ENCODE peak calls at places on chromosomes 3 and 15, in eight cellular contexts. R is stimulated activated CD4-positive, alpha-beta T cell treated with anti-CD3 and anti-CD28 coated beads, TNF-alpha, amount 100 ng/mL, for 24 hours; M is astrocyte of the spinal cord; I is osteoblast; Y is NCI-H1092; T is pancreas; S is natural killer cell; A is fibroblast of gingiva. C is an unnamed sample.

GRCh38 chr3:59263152-59263551 is 213.3 kb upstream of the CFAP20DC start:
- DNase-seq in R (no peak), M (no peak), I (no peak), Y (no peak), T (no peak), S (no peak), A (no peak), C (no peak)

GRCh38 chr3:45387171-45387570 is 1.2 kb upstream of the LARS2 start:
- DNase-seq in R (no peak), M (no peak), I (no peak), Y (no peak), T (no peak), S (no peak), A (no peak), C (no peak)

GRCh38 chr3:25834346-25834745 is 44.5 kb downstream of the OXSM start:
- DNase-seq in R (no peak), M (no peak), I (no peak), Y (no peak), T (no peak), S (no peak), A (no peak), C (no peak)

GRCh38 chr3:50355829-50356552 is 3.3 kb downstream of the TMEM115 start:
- DNase-seq in R (no peak), M (no peak), I (no peak), Y (no peak), T (no peak), S (no peak), A (no peak), C (no peak)

GRCh38 chr15:45714501-45715488 is 80.0 kb downstream of the SQOR start:
- DNase-seq in R (no peak), M (peak), I (no peak), Y (peak), T (peak), S (no peak), A (peak), C (peak)

GRCh38 chr15:93467327-93467726 is 378.3 kb upstream of the RGMA start:
- DNase-seq in R (no peak), M (no peak), I (no peak), Y (peak), T (peak), S (no peak), A (no peak), C (no peak)

GRCh38 chr15:95760508-95760907 is 570.0 kb upstream of the NR2F2 start:
- DNase-seq in R (no peak), M (no peak), I (no peak), Y (no peak), T (no peak), S (peak), A (peak), C (peak)

GRCh38 chr3:107412376-107412775 is 35.1 kb downstream of the CCDC54 start:
- DNase-seq in R (no peak), M (no peak), I (no peak), Y (no peak), T (no peak), S (no peak), A (peak), C (no peak)

GRCh38 chr15:80367661-80368060 is 36.5 kb upstream of the ARNT2 start:
- DNase-seq in R (no peak), M (peak), I (no peak), Y (no peak), T (no peak), S (no peak), A (no peak), C (no peak)

GRCh38 chr3:84980011-84980410 is 21.2 kb downstream of the CADM2 start:
- DNase-seq in R (no peak), M (no peak), I (no peak), Y (peak), T (no peak), S (no peak), A (no peak), C (no peak)

GRCh38 chr3:171383206-171384018 is 76.8 kb downstream of the TNIK start:
- DNase-seq in R (no peak), M (peak), I (no peak), Y (no peak), T (no peak), S (no peak), A (peak), C (no peak)

GRCh38 chr3:143601738-143602480 is 246.4 kb downstream of the SLC9A9 start:
- DNase-seq in R (no peak), M (peak), I (no peak), Y (no peak), T (no peak), S (no peak), A (no peak), C (no peak)

GRCh38 chr15:27059610-27060202 is 88.7 kb downstream of the GABRG3 start:
- DNase-seq in R (no peak), M (peak), I (no peak), Y (peak), T (no peak), S (no peak), A (no peak), C (peak)

GRCh38 chr3:15979490-15979889 is 181.7 kb upstream of the ANKRD28 start:
- DNase-seq in R (no peak), M (peak), I (no peak), Y (no peak), T (no peak), S (no peak), A (peak), C (no peak)

GRCh38 chr3:52606373-52607085 is 70.1 kb downstream of the UQCC5 start:
- DNase-seq in R (no peak), M (peak), I (no peak), Y (peak), T (peak), S (no peak), A (no peak), C (no peak)

GRCh38 chr3:188434594-188434993 is 280.6 kb downstream of the LPP start:
- DNase-seq in R (no peak), M (no peak), I (no peak), Y (no peak), T (no peak), S (no peak), A (no peak), C (no peak)

GRCh38 chr3:9208713-9209112 is 40.7 kb downstream of the SRGAP3 start:
- DNase-seq in R (no peak), M (no peak), I (no peak), Y (no peak), T (no peak), S (no peak), A (no peak), C (no peak)

GRCh38 chr3:184541886-184542562 is 19.6 kb upstream of the EPHB3 start:
- DNase-seq in R (no peak), M (no peak), I (no peak), Y (no peak), T (no peak), S (no peak), A (no peak), C (no peak)

GRCh38 chr15:81575436-81576123 is 201.6 kb upstream of the TMC3 start:
- DNase-seq in R (no peak), M (no peak), I (no peak), Y (peak), T (no peak), S (no peak), A (no peak), C (no peak)

GRCh38 chr15:73637527-73637926 is 4.3 kb upstream of the NPTN start:
- DNase-seq in R (no peak), M (peak), I (no peak), Y (no peak), T (no peak), S (no peak), A (no peak), C (no peak)

GRCh38 chr3:67329358-67329757 is 325.1 kb downstream of the SUCLG2 start:
- DNase-seq in R (no peak), M (no peak), I (no peak), Y (no peak), T (no peak), S (no peak), A (no peak), C (no peak)

GRCh38 chr15:77630956-77631789 is 1.5 kb downstream of the LINGO1 start:
- DNase-seq in R (no peak), M (no peak), I (peak), Y (no peak), T (no peak), S (no peak), A (no peak), C (peak)

GRCh38 chr3:49967307-49967706 is 27.4 kb downstream of the RBM6 start:
- DNase-seq in R (no peak), M (no peak), I (peak), Y (no peak), T (no peak), S (no peak), A (no peak), C (no peak)

GRCh38 chr15:84859143-84859542 is 25.3 kb upstream of the SLC28A1 start:
- DNase-seq in R (no peak), M (no peak), I (no peak), Y (no peak), T (no peak), S (no peak), A (no peak), C (no peak)

GRCh38 chr3:41095702-41096101 is 103.6 kb upstream of the CTNNB1 start:
- DNase-seq in R (no peak), M (no peak), I (no peak), Y (no peak), T (no peak), S (no peak), A (no peak), C (no peak)

GRCh38 chr3:165854696-165855095 is 17.5 kb upstream of the BCHE start:
- DNase-seq in R (no peak), M (peak), I (no peak), Y (no peak), T (no peak), S (no peak), A (no peak), C (no peak)

GRCh38 chr15:66293419-66294156 is at the start of gene DIS3L:
- DNase-seq in R (peak), M (peak), I (peak), Y (peak), T (peak), S (peak), A (peak), C (peak)

GRCh38 chr3:56366641-56366984 is 101.7 kb downstream of the ERC2 start:
- DNase-seq in R (no peak), M (peak), I (no peak), Y (no peak), T (no peak), S (no peak), A (no peak), C (no peak)

GRCh38 chr3:126464997-126465396 is 10.7 kb downstream of the ZXDC start:
- DNase-seq in R (no peak), M (no peak), I (peak), Y (no peak), T (peak), S (no peak), A (no peak), C (no peak)

GRCh38 chr3:190865828-190866227 is 3.3 kb upstream of the GMNC start:
- DNase-seq in R (no peak), M (no peak), I (no peak), Y (no peak), T (no peak), S (no peak), A (no peak), C (no peak)

GRCh38 chr3:172903642-172904041 is 153.1 kb downstream of the ECT2 start:
- DNase-seq in R (no peak), M (no peak), I (no peak), Y (no peak), T (peak), S (no peak), A (no peak), C (no peak)

GRCh38 chr3:188439080-188439479 is 285.1 kb downstream of the LPP start:
- DNase-seq in R (peak), M (no peak), I (no peak), Y (no peak), T (no peak), S (no peak), A (no peak), C (no peak)

GRCh38 chr15:86611392-86612040 is 531.8 kb downstream of the AGBL1 start:
- DNase-seq in R (no peak), M (peak), I (no peak), Y (no peak), T (no peak), S (no peak), A (no peak), C (no peak)

GRCh38 chr3:182292586-182292985 is 500.7 kb upstream of the ATP11B start:
- DNase-seq in R (no peak), M (no peak), I (no peak), Y (no peak), T (no peak), S (no peak), A (no peak), C (no peak)

GRCh38 chr3:126436826-126437717 is 38.6 kb downstream of the ZXDC start:
- DNase-seq in R (no peak), M (no peak), I (no peak), Y (no peak), T (no peak), S (no peak), A (no peak), C (no peak)

GRCh38 chr3:52399593-52399992 is 45.3 kb downstream of the SEMA3G start:
- DNase-seq in R (no peak), M (no peak), I (peak), Y (no peak), T (peak), S (no peak), A (no peak), C (no peak)

GRCh38 chr3:125140817-125141595 is 71.5 kb downstream of the SLC12A8 start:
- DNase-seq in R (no peak), M (peak), I (peak), Y (no peak), T (no peak), S (no peak), A (no peak), C (no peak)

GRCh38 chr3:170815340-170815739 is 54.7 kb downstream of the RPL22L1 start:
- DNase-seq in R (no peak), M (peak), I (no peak), Y (peak), T (peak), S (no peak), A (no peak), C (no peak)

GRCh38 chr15:88835646-88836045 is 32.4 kb downstream of the ACAN start:
- DNase-seq in R (no peak), M (no peak), I (peak), Y (no peak), T (no peak), S (no peak), A (no peak), C (no peak)